ENCODE peak calls at places on chromosome 10, in ten cellular contexts. U is fibroblast of the aortic adventitia; H is right cardiac atrium; V is Calu3; K is germinal center; N is choroid plexus epithelial cell; Y is cardiac muscle cell; T is stimulated activated CD4-positive, alpha-beta T cell treated with anti-CD3 and anti-CD28 coated beads, Interleukin-4, amount 100 ng/mL, for 4 hours; B is A673; P is left lung. L is an unnamed sample.

GRCh38 chr10:12129222-12130111 is at the start of gene SEC61A2:
- DNase-seq in U (peak), H (peak), V (peak), K (peak), N (peak), Y (peak), T (peak), B (peak), P (peak), L (peak)

GRCh38 chr10:87818505-87819273 is 663 bp upstream of the ATAD1 start:
- DNase-seq in U (peak), H (peak), V (peak), K (peak), N (peak), Y (peak), T (peak), B (peak), P (no peak), L (peak)

GRCh38 chr10:114674321-114674720 is 16.2 kb upstream of the ABLIM1 start:
- DNase-seq in U (no peak), H (no peak), V (no peak), K (no peak), N (no peak), Y (peak), T (no peak), B (no peak), P (no peak), L (no peak)

GRCh38 chr10:3755440-3756359 is 29.3 kb downstream of the KLF6 start:
- DNase-seq in U (peak), H (no peak), V (no peak), K (no peak), N (peak), Y (peak), T (no peak), B (no peak), P (no peak), L (no peak)

GRCh38 chr10:14010083-14010551 is 320.6 kb downstream of the FRMD4A start:
- DNase-seq in U (peak), H (no peak), V (no peak), K (no peak), N (peak), Y (peak), T (no peak), B (peak), P (no peak), L (no peak)

GRCh38 chr10:98391578-98391991 is 23.4 kb downstream of the PYROXD2 start:
- DNase-seq in U (peak), H (peak), V (no peak), K (no peak), N (no peak), Y (peak), T (no peak), B (no peak), P (no peak), L (peak)

GRCh38 chr10:99926925-99927718 is 82.6 kb downstream of the DNMBP start:
- DNase-seq in U (peak), H (peak), V (peak), K (no peak), N (peak), Y (peak), T (no peak), B (peak), P (no peak), L (no peak)

GRCh38 chr10:34523017-34523767 is 291.9 kb downstream of the PARD3 start:
- DNase-seq in U (no peak), H (no peak), V (no peak), K (no peak), N (peak), Y (no peak), T (no peak), B (no peak), P (no peak), L (no peak)

GRCh38 chr10:104117839-104118323 is 4.1 kb upstream of the SFR1 start:
- DNase-seq in U (peak), H (no peak), V (peak), K (no peak), N (peak), Y (peak), T (no peak), B (no peak), P (no peak), L (no peak)

GRCh38 chr10:55370021-55370420 is 569.0 kb upstream of the PCDH15 start:
- DNase-seq in U (peak), H (no peak), V (no peak), K (no peak), N (peak), Y (peak), T (no peak), B (peak), P (no peak), L (no peak)

GRCh38 chr10:131773989-131774343 is 126.8 kb upstream of the PPP2R2D start:
- DNase-seq in U (no peak), H (no peak), V (no peak), K (no peak), N (no peak), Y (no peak), T (no peak), B (no peak), P (no peak), L (no peak)

GRCh38 chr10:92829042-92829785 is 19.1 kb upstream of the EXOC6 start:
- DNase-seq in U (no peak), H (no peak), V (no peak), K (no peak), N (no peak), Y (no peak), T (no peak), B (peak), P (no peak), L (no peak)

GRCh38 chr10:88254091-88254490 is 329.0 kb downstream of the RNLS start:
- DNase-seq in U (peak), H (no peak), V (peak), K (no peak), N (peak), Y (peak), T (no peak), B (no peak), P (no peak), L (no peak)

GRCh38 chr10:131114846-131115245 is 196.7 kb downstream of the TCERG1L start:
- DNase-seq in U (no peak), H (no peak), V (no peak), K (no peak), N (no peak), Y (no peak), T (no peak), B (no peak), P (no peak), L (no peak)

GRCh38 chr10:69976795-69977546 is 75.7 kb upstream of the MACROH2A2 start:
- DNase-seq in U (no peak), H (no peak), V (no peak), K (no peak), N (no peak), Y (no peak), T (no peak), B (peak), P (no peak), L (no peak)

GRCh38 chr10:48547061-48547895 is 57.6 kb downstream of the ARHGAP22 start:
- DNase-seq in U (no peak), H (no peak), V (no peak), K (no peak), N (no peak), Y (no peak), T (no peak), B (no peak), P (no peak), L (no peak)

GRCh38 chr10:131065673-131066331 is 245.7 kb downstream of the TCERG1L start:
- DNase-seq in U (no peak), H (no peak), V (no peak), K (no peak), N (peak), Y (no peak), T (no peak), B (peak), P (no peak), L (no peak)

GRCh38 chr10:92494522-92494921 is 79.4 kb downstream of the IDE start:
- DNase-seq in U (no peak), H (no peak), V (no peak), K (no peak), N (no peak), Y (peak), T (no peak), B (no peak), P (no peak), L (no peak)

GRCh38 chr10:4652111-4653010 is 173.6 kb upstream of the AKR1E2 start:
- DNase-seq in U (no peak), H (no peak), V (no peak), K (no peak), N (peak), Y (no peak), T (peak), B (no peak), P (no peak), L (no peak)

GRCh38 chr10:61024801-61025201 is 80.8 kb upstream of the RHOBTB1 start:
- DNase-seq in U (no peak), H (no peak), V (peak), K (no peak), N (peak), Y (peak), T (no peak), B (peak), P (no peak), L (peak)

GRCh38 chr10:58857251-58857650 is 319.2 kb upstream of the PHYHIPL start:
- DNase-seq in U (no peak), H (no peak), V (no peak), K (no peak), N (peak), Y (no peak), T (no peak), B (no peak), P (no peak), L (no peak)

GRCh38 chr10:8544500-8544899 is 490.0 kb downstream of the GATA3 start:
- DNase-seq in U (no peak), H (no peak), V (no peak), K (no peak), N (no peak), Y (no peak), T (no peak), B (no peak), P (no peak), L (no peak)

GRCh38 chr10:80408198-80409085 is at the start of gene PRXL2A:
- DNase-seq in U (no peak), H (peak), V (peak), K (peak), N (peak), Y (peak), T (peak), B (peak), P (peak), L (no peak)

GRCh38 chr10:62880162-62880561 is 64.0 kb upstream of the EGR2 start:
- DNase-seq in U (no peak), H (no peak), V (no peak), K (no peak), N (no peak), Y (no peak), T (no peak), B (no peak), P (no peak), L (no peak)

GRCh38 chr10:30581779-30582380 is 47.7 kb downstream of the LYZL2 start:
- DNase-seq in U (peak), H (no peak), V (peak), K (peak), N (peak), Y (peak), T (no peak), B (peak), P (no peak), L (peak)

GRCh38 chr10:101120884-101121660 is 10.0 kb upstream of the TLX1 start:
- DNase-seq in U (no peak), H (no peak), V (no peak), K (peak), N (no peak), Y (no peak), T (peak), B (no peak), P (no peak), L (peak)

GRCh38 chr10:69287181-69287580 is 8.9 kb downstream of the HK1 start:
- DNase-seq in U (no peak), H (no peak), V (no peak), K (no peak), N (no peak), Y (no peak), T (no peak), B (no peak), P (no peak), L (no peak)

GRCh38 chr10:47379901-47380300 is 4.2 kb downstream of the ZNF488 start:
- DNase-seq in U (no peak), H (no peak), V (no peak), K (no peak), N (no peak), Y (no peak), T (no peak), B (no peak), P (no peak), L (no peak)

GRCh38 chr10:73876971-73877370 is 2.6 kb upstream of the CAMK2G start:
- DNase-seq in U (peak), H (no peak), V (no peak), K (no peak), N (peak), Y (peak), T (no peak), B (no peak), P (no peak), L (no peak)

GRCh38 chr10:80154978-80155695 is 22.6 kb downstream of the PLAC9 start:
- DNase-seq in U (peak), H (peak), V (no peak), K (no peak), N (peak), Y (peak), T (no peak), B (no peak), P (no peak), L (no peak)

L was measured in OCI-LY7.